ENCODE peak calls at places on chromosomes 2 and 18, in four cellular contexts. Z, P, T and R are unnamed samples.

GRCh38 chr2:168632733-168633132 is 169.7 kb upstream of the NOSTRIN start:
- DNase-seq in T (peak), Z (no peak), P (no peak), R (no peak)

GRCh38 chr2:140916410-140916809 is 1214.4 kb downstream of the LRP1B start:
- DNase-seq in Z (no peak), P (no peak), T (no peak), R (no peak)

GRCh38 chr2:232588680-232589585 is 38.4 kb downstream of the EIF4E2 start:
- DNase-seq in P (peak), T (peak), Z (peak), R (peak)

GRCh38 chr2:231452799-231453508 is 11.3 kb downstream of the NCL start:
- DNase-seq in P (no peak), T (no peak), Z (no peak), R (no peak)

GRCh38 chr2:166539340-166540162 is 45.5 kb upstream of the SCN7A start:
- DNase-seq in Z (peak), P (no peak), T (peak), R (no peak)

GRCh38 chr2:96800762-96801463 is 15.2 kb upstream of the CNNM3 start:
- DNase-seq in Z (peak), P (peak), T (peak), R (peak)

GRCh38 chr2:74334931-74335333 is 8.3 kb downstream of the SLC4A5 start:
- DNase-seq in T (peak), Z (peak), P (peak), R (peak)

GRCh38 chr2:202221873-202222272 is 16.5 kb downstream of the SUMO1 start:
- DNase-seq in T (peak), Z (no peak), P (no peak), R (no peak)

GRCh38 chr18:79458917-79459803 is 63.4 kb downstream of the NFATC1 start:
- DNase-seq in Z (no peak), P (no peak), T (no peak), R (no peak)

GRCh38 chr2:113827426-113827825 is 62.5 kb upstream of the ACTR3 start:
- DNase-seq in P (no peak), Z (no peak), T (no peak), R (no peak)

GRCh38 chr2:233940376-233941276 is 23.5 kb downstream of the TRPM8 start:
- DNase-seq in Z (no peak), T (no peak), P (no peak), R (no peak)

GRCh38 chr2:157497603-157498314 is 53.9 kb upstream of the CYTIP start:
- DNase-seq in Z (no peak), T (peak), P (no peak), R (no peak)

GRCh38 chr2:7358865-7359264 is 441.7 kb downstream of the RNF144A start:
- DNase-seq in Z (no peak), T (no peak), P (no peak), R (no peak)

GRCh38 chr2:71599646-71600236 is 146.4 kb downstream of the DYSF start:
- DNase-seq in Z (no peak), P (no peak), T (no peak), R (no peak)

GRCh38 chr2:201490291-201490690 is 38.8 kb downstream of the STRADB start:
- DNase-seq in T (no peak), P (no peak), Z (no peak), R (no peak)

GRCh38 chr2:170742896-170743529 is 27.2 kb upstream of the ERICH2 start:
- DNase-seq in P (no peak), Z (no peak), T (no peak), R (no peak)

GRCh38 chr2:85154048-85154753 is 21.0 kb downstream of the TCF7L1 start:
- DNase-seq in Z (no peak), T (peak), P (no peak), R (no peak)

GRCh38 chr2:157785200-157785599 is 90.9 kb downstream of the ACVR1 start:
- DNase-seq in P (no peak), Z (peak), T (peak), R (no peak)

GRCh38 chr18:37712776-37713175 is 147.2 kb upstream of the CELF4 start:
- DNase-seq in Z (no peak), P (no peak), T (no peak), R (no peak)

GRCh38 chr2:8149985-8150547 is 531.8 kb upstream of the ID2 start:
- DNase-seq in Z (no peak), T (peak), P (no peak), R (no peak)

GRCh38 chr2:95158441-95158840 is 1.2 kb downstream of the ZNF514 start:
- DNase-seq in T (no peak), P (no peak), Z (no peak), R (no peak)

GRCh38 chr2:202215179-202215578 is 23.2 kb downstream of the SUMO1 start:
- DNase-seq in Z (no peak), P (no peak), T (peak), R (no peak)

GRCh38 chr18:38368246-38368645 is 802.6 kb upstream of the CELF4 start:
- DNase-seq in Z (peak), P (no peak), T (no peak), R (no peak)

GRCh38 chr2:179814050-179814449 is 47.4 kb downstream of the ZNF385B start:
- DNase-seq in P (no peak), Z (no peak), T (no peak), R (no peak)

GRCh38 chr2:158103358-158104021 is 1.8 kb downstream of the UPP2 start:
- DNase-seq in T (no peak), P (no peak), Z (no peak), R (no peak)

DNA sequence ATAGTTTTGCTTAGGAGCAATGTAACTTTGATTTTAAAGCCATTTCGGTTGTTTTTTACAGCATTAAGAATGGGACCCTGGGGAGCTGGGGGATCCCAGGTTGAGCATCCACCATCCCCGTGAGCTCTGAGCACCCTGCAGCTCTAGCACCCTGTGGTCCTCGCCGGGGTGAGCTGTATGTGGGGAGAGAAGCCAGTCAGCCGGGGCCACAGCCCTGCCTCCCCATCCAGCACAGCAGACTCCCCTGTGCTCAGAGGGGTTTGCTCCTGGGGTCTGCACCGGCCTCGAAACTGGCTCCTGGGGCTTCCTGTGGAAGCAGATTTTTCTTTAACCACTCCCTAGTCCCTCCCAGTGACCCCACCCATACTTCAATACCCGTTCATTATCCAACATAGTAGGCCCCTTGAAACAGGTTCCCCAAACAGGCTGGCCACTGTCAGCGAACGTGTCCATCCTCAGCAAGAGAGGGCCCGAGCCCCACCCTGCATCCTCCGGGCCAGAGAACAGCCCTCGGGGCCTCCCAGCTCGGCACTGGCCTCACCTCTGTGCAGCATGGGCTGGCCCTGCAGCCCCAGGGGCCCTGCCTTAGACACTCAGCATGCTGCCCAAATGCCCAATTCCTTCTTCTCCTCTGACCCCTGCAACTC is 1.2 kb downstream of the COL6A3 start:
- DNase-seq in P (no peak), Z (no peak), T (no peak), R (no peak)
- H3K27ac ChIP-seq in P (peak), Z (peak), T (peak), R (peak)

GRCh38 chr2:44943031-44943692 is 1.7 kb downstream of the SIX3 start:
- DNase-seq in T (no peak), Z (no peak), P (no peak), R (no peak)
- H3K4me3 ChIP-seq in T (no peak), Z (no peak), P (no peak), R (peak)

DNA sequence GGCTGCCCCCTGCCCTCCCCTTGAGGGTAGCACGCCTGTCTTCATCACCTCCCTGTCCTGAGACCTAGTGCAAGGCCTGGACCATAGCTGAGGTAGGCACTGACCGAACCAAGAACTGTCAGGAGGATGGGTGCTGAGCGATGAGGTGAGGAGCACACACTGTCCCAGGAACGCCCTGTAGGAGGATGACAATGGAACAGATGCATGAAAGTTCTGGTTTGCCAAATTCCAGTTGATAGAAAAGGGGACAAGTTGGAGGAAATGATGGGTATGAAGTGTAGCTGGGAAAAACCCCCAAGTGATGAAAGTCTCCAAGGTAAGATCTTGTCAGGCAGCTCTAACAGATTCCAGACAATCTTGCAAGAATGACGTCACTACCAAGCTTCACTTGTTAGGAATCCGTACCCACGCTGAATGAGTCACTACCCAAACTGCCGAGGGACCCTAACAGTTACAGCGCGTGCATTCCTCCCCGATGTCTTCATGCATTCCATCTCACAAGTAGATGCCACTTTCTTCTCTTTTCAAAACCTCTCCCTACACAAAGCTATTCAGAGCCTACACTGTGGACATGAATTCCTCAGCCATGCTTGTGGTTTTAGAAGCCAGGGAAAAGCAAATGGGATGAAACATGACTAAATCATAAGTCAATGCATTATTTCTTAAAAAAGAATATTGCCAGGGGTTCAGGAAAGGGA is 27.6 kb downstream of the MRPL33 start:
- DNase-seq in P (no peak), Z (peak), T (peak), R (peak)
- TF ChIP-seq CTCF in P (no peak), Z (no peak), T (no peak), R (no peak)

GRCh38 chr2:164275659-164276058 is 345.6 kb downstream of the GRB14 start:
- DNase-seq in T (no peak), Z (no peak), P (no peak), R (no peak)
- H3K27ac ChIP-seq in T (no peak), Z (no peak), P (no peak), R (no peak)

GRCh38 chr2:236533343-236533742 is 36.3 kb upstream of the ACKR3 start:
- DNase-seq in T (no peak), P (no peak), Z (no peak), R (no peak)

GRCh38 chr2:236541008-236541562 is 28.5 kb upstream of the ACKR3 start:
- DNase-seq in Z (no peak), T (no peak), P (no peak), R (no peak)

GRCh38 chr2:236536727-236537398 is 32.8 kb upstream of the ACKR3 start:
- DNase-seq in Z (no peak), T (no peak), P (no peak), R (no peak)

GRCh38 chr2:236535024-236535423 is 34.6 kb upstream of the ACKR3 start:
- DNase-seq in T (peak), Z (no peak), P (no peak), R (no peak)

GRCh38 chr2:236538242-236538641 is 31.4 kb upstream of the ACKR3 start:
- DNase-seq in T (no peak), Z (no peak), P (no peak), R (no peak)
- H3K4me3 ChIP-seq in T (no peak), Z (no peak), P (no peak), R (no peak)

GRCh38 chr2:142981069-142981378 is 103.6 kb downstream of the KYNU start:
- DNase-seq in T (no peak), Z (no peak), P (no peak), R (no peak)
- TF ChIP-seq CTCF in T (no peak), Z (no peak), P (no peak), R (peak)

GRCh38 chr2:101805146-101806088 is 107.9 kb downstream of the MAP4K4 start:
- DNase-seq in P (no peak), Z (no peak), T (peak), R (no peak)

GRCh38 chr2:101807242-101807641 is 109.7 kb downstream of the MAP4K4 start:
- DNase-seq in T (no peak), Z (no peak), P (no peak), R (no peak)

GRCh38 chr2:101806123-101806522 is 108.6 kb downstream of the MAP4K4 start:
- DNase-seq in T (peak), Z (no peak), P (no peak), R (no peak)

GRCh38 chr2:101809656-101810055 is 112.1 kb downstream of the MAP4K4 start:
- DNase-seq in Z (no peak), P (no peak), T (peak), R (no peak)

GRCh38 chr2:101808006-101808562 is 110.6 kb downstream of the MAP4K4 start:
- DNase-seq in P (no peak), Z (no peak), T (no peak), R (no peak)
- H3K27ac ChIP-seq in P (no peak), Z (no peak), T (peak), R (no peak)